ENCODE peak calls at places on chromosomes 3 and 15, in seven cellular contexts. One of them, this sample, is unnamed.

GRCh38 chr3:73018298-73018697 is 21.7 kb downstream of the PPP4R2 start:
- DNase-seq in endothelial cell of umbilical vein: no peak
- DNase-seq in DND-41: no peak
- DNase-seq in fibroblast of lung: no peak
- DNase-seq in body of pancreas: no peak
- DNase-seq in astrocyte: no peak
- DNase-seq in tibial artery: no peak
- DNase-seq in this sample: no peak

GRCh38 chr3:62923092-62923491 is 47.9 kb upstream of the CADPS start:
- DNase-seq in DND-41: no peak
- DNase-seq in fibroblast of lung: peak; percentile 6
- DNase-seq in astrocyte: peak; percentile 35
- DNase-seq in endothelial cell of umbilical vein: no peak
- DNase-seq in tibial artery: no peak
- DNase-seq in body of pancreas: no peak
- DNase-seq in this sample: no peak

GRCh38 chr15:25170113-25170731 is 215.4 kb downstream of the SNRPN start:
- DNase-seq in astrocyte: no peak
- DNase-seq in body of pancreas: peak; percentile 3
- DNase-seq in fibroblast of lung: no peak
- DNase-seq in tibial artery: no peak
- DNase-seq in endothelial cell of umbilical vein: no peak
- DNase-seq in DND-41: no peak
- DNase-seq in this sample: no peak

GRCh38 chr3:134336587-134336986 is 37.7 kb downstream of the AMOTL2 start:
- DNase-seq in endothelial cell of umbilical vein: no peak
- DNase-seq in fibroblast of lung: peak; percentile 83
- DNase-seq in DND-41: no peak
- DNase-seq in tibial artery: peak; percentile 87
- DNase-seq in astrocyte: peak; percentile 79
- DNase-seq in body of pancreas: no peak
- DNase-seq in this sample: no peak

GRCh38 chr3:113912551-113913246 is 35.1 kb upstream of the ZDHHC23 start:
- DNase-seq in endothelial cell of umbilical vein: peak; percentile 66
- DNase-seq in DND-41: peak; percentile 33
- DNase-seq in tibial artery: no peak
- DNase-seq in fibroblast of lung: peak; percentile 71
- DNase-seq in astrocyte: peak; percentile 50
- DNase-seq in body of pancreas: peak; percentile 48
- DNase-seq in this sample: peak; percentile 79

GRCh38 chr3:40550168-40550567 is 25.4 kb downstream of the ZNF621 start:
- DNase-seq in body of pancreas: no peak
- DNase-seq in DND-41: no peak
- DNase-seq in astrocyte: no peak
- DNase-seq in endothelial cell of umbilical vein: no peak
- DNase-seq in fibroblast of lung: peak; percentile 20
- DNase-seq in tibial artery: no peak
- DNase-seq in this sample: no peak

GRCh38 chr3:195870442-195870841 is 37.9 kb downstream of the TNK2 start:
- DNase-seq in astrocyte: no peak
- DNase-seq in tibial artery: peak; percentile 58
- DNase-seq in DND-41: no peak
- DNase-seq in endothelial cell of umbilical vein: no peak
- DNase-seq in body of pancreas: no peak
- DNase-seq in fibroblast of lung: no peak
- DNase-seq in this sample: peak; percentile 66

GRCh38 chr15:38503497-38503896 is 49.6 kb downstream of the FAM98B start:
- DNase-seq in astrocyte: no peak
- DNase-seq in body of pancreas: no peak
- DNase-seq in DND-41: no peak
- DNase-seq in endothelial cell of umbilical vein: no peak
- DNase-seq in tibial artery: no peak
- DNase-seq in fibroblast of lung: no peak
- DNase-seq in this sample: no peak

GRCh38 chr15:57639306-57639705 is 47.6 kb downstream of the MYZAP start:
- DNase-seq in body of pancreas: no peak
- DNase-seq in endothelial cell of umbilical vein: no peak
- DNase-seq in DND-41: no peak
- DNase-seq in fibroblast of lung: no peak
- DNase-seq in tibial artery: no peak
- DNase-seq in astrocyte: no peak
- DNase-seq in this sample: no peak

GRCh38 chr3:170751083-170751893 is 118.7 kb downstream of the RPL22L1 start:
- DNase-seq in astrocyte: peak; percentile 86
- DNase-seq in body of pancreas: peak; percentile 47
- DNase-seq in tibial artery: peak; percentile 88
- DNase-seq in DND-41: no peak
- DNase-seq in fibroblast of lung: peak; percentile 87
- DNase-seq in endothelial cell of umbilical vein: peak; percentile 95
- DNase-seq in this sample: peak; percentile 86

GRCh38 chr15:89307791-89308190 is 26.8 kb downstream of the POLG start:
- DNase-seq in tibial artery: no peak
- DNase-seq in endothelial cell of umbilical vein: no peak
- DNase-seq in DND-41: no peak
- DNase-seq in astrocyte: peak; percentile 58
- DNase-seq in body of pancreas: no peak
- DNase-seq in fibroblast of lung: no peak
- DNase-seq in this sample: peak; percentile 25

GRCh38 chr15:52528465-52529288 is at the start of gene MYO5A:
- DNase-seq in body of pancreas: peak; percentile 55
- DNase-seq in DND-41: peak; percentile 78
- DNase-seq in endothelial cell of umbilical vein: peak; percentile 75
- DNase-seq in tibial artery: peak; percentile 81
- DNase-seq in fibroblast of lung: peak; percentile 70
- DNase-seq in astrocyte: peak; percentile 40
- DNase-seq in this sample: peak; percentile 48

GRCh38 chr15:100942656-100943055 is 23.5 kb downstream of the LRRK1 start:
- DNase-seq in body of pancreas: no peak
- DNase-seq in astrocyte: no peak
- DNase-seq in tibial artery: no peak
- DNase-seq in fibroblast of lung: no peak
- DNase-seq in DND-41: no peak
- DNase-seq in endothelial cell of umbilical vein: no peak
- DNase-seq in this sample: no peak

GRCh38 chr3:16849240-16849639 is 35.5 kb upstream of the PLCL2 start:
- DNase-seq in body of pancreas: peak; percentile 34
- DNase-seq in astrocyte: peak; percentile 73
- DNase-seq in fibroblast of lung: peak; percentile 37
- DNase-seq in DND-41: no peak
- DNase-seq in endothelial cell of umbilical vein: peak; percentile 48
- DNase-seq in tibial artery: no peak
- DNase-seq in this sample: no peak

GRCh38 chr3:36244728-36245127 is 135.6 kb upstream of the STAC start:
- DNase-seq in body of pancreas: no peak
- DNase-seq in endothelial cell of umbilical vein: no peak
- DNase-seq in astrocyte: peak; percentile 60
- DNase-seq in tibial artery: no peak
- DNase-seq in DND-41: no peak
- DNase-seq in fibroblast of lung: no peak
- DNase-seq in this sample: peak; percentile 19

GRCh38 chr3:16366-16765 is 180.2 kb upstream of the CHL1 start:
- DNase-seq in endothelial cell of umbilical vein: no peak
- DNase-seq in tibial artery: no peak
- DNase-seq in DND-41: no peak
- DNase-seq in body of pancreas: no peak
- DNase-seq in fibroblast of lung: no peak
- DNase-seq in astrocyte: no peak
- DNase-seq in this sample: no peak

GRCh38 chr3:46666471-46666845 is 27.0 kb downstream of the ALS2CL start:
- DNase-seq in astrocyte: no peak
- DNase-seq in body of pancreas: peak; percentile 17
- DNase-seq in DND-41: no peak
- DNase-seq in fibroblast of lung: no peak
- DNase-seq in endothelial cell of umbilical vein: no peak
- DNase-seq in tibial artery: no peak
- DNase-seq in this sample: no peak

GRCh38 chr3:48018841-48019240 is 2.6 kb upstream of the MAP4 start:
- DNase-seq in endothelial cell of umbilical vein: no peak
- DNase-seq in DND-41: no peak
- DNase-seq in fibroblast of lung: peak; percentile 62
- DNase-seq in body of pancreas: no peak
- DNase-seq in tibial artery: no peak
- DNase-seq in astrocyte: peak; percentile 65
- DNase-seq in this sample: peak; percentile 81

GRCh38 chr3:68306571-68306970 is 625.8 kb downstream of the TAFA4 start:
- DNase-seq in fibroblast of lung: no peak
- DNase-seq in tibial artery: no peak
- DNase-seq in endothelial cell of umbilical vein: no peak
- DNase-seq in body of pancreas: no peak
- DNase-seq in astrocyte: no peak
- DNase-seq in DND-41: peak; percentile 58
- DNase-seq in this sample: no peak

GRCh38 chr3:196198081-196198675 is 13.0 kb downstream of the ZDHHC19 start:
- DNase-seq in tibial artery: no peak
- DNase-seq in body of pancreas: no peak
- DNase-seq in DND-41: no peak
- DNase-seq in fibroblast of lung: no peak
- DNase-seq in endothelial cell of umbilical vein: no peak
- DNase-seq in astrocyte: no peak
- DNase-seq in this sample: no peak

GRCh38 chr3:122691195-122691594 is 10.6 kb downstream of the PARP14 start:
- DNase-seq in tibial artery: no peak
- DNase-seq in fibroblast of lung: peak; percentile 69
- DNase-seq in endothelial cell of umbilical vein: peak; percentile 10
- DNase-seq in astrocyte: peak; percentile 79
- DNase-seq in body of pancreas: peak; percentile 54
- DNase-seq in DND-41: no peak
- DNase-seq in this sample: no peak

GRCh38 chr3:48709051-48709461 is 8.0 kb downstream of the IP6K2 start:
- DNase-seq in body of pancreas: no peak
- DNase-seq in endothelial cell of umbilical vein: no peak
- DNase-seq in tibial artery: no peak
- DNase-seq in DND-41: no peak
- DNase-seq in fibroblast of lung: no peak
- DNase-seq in astrocyte: peak; percentile 30
- DNase-seq in this sample: peak; percentile 90

GRCh38 chr15:41734079-41734478 is 40.2 kb upstream of the MAPKBP1 start:
- DNase-seq in tibial artery: no peak
- DNase-seq in astrocyte: peak; percentile 25
- DNase-seq in fibroblast of lung: no peak
- DNase-seq in endothelial cell of umbilical vein: no peak
- DNase-seq in DND-41: no peak
- DNase-seq in body of pancreas: no peak
- DNase-seq in this sample: no peak

GRCh38 chr3:138907541-138907940 is 39.4 kb downstream of the FOXL2 start:
- DNase-seq in endothelial cell of umbilical vein: no peak
- DNase-seq in body of pancreas: no peak
- DNase-seq in DND-41: no peak
- DNase-seq in tibial artery: no peak
- DNase-seq in fibroblast of lung: no peak
- DNase-seq in astrocyte: no peak
- DNase-seq in this sample: no peak
- H3K4me1 ChIP-seq in endothelial cell of umbilical vein: no peaks in the 10 kb centered on the region
- H3K4me1 ChIP-seq in body of pancreas: no peaks in the 10 kb centered on the region
- H3K4me1 ChIP-seq in DND-41: no peaks in the 10 kb centered on the region
- H3K4me1 ChIP-seq in tibial artery: no peaks in the 10 kb centered on the region
- H3K4me1 ChIP-seq in fibroblast of lung: no peaks in the 10 kb centered on the region
- H3K4me1 ChIP-seq in astrocyte: no peaks in the 10 kb centered on the region
- H3K4me1 ChIP-seq in this sample: no peaks in the 10 kb centered on the region

DNA sequence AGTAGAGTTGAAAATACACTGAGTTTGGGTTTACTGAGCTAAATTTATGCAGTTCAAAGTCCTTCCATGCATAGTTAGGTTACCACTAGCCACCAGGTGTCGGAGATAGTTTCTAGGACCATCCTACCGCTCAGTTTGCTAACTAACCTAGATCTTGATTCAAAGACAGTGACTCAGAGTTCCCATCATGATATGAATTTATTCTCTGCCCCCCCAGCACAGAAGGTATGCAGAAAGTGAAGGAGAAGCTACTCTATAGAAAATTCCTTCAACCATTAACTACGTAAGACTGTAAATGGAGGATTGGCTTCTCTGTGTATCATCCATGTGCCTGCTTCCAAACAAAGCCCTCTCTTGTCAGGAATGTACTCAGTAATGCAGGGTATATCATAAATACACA is 106.1 kb upstream of the SLC6A6 start:
- DNase-seq in endothelial cell of umbilical vein: no peak
- DNase-seq in astrocyte: no peak
- DNase-seq in fibroblast of lung: no peak
- DNase-seq in tibial artery: no peak
- DNase-seq in body of pancreas: no peak
- DNase-seq in DND-41: no peak
- DNase-seq in this sample: no peak
- H3K27ac ChIP-seq in endothelial cell of umbilical vein: no peak overlapping the region
- H3K27ac ChIP-seq in astrocyte: no peak overlapping the region
- H3K27ac ChIP-seq in fibroblast of lung: no peak overlapping the region
- H3K27ac ChIP-seq in tibial artery: no peak overlapping the region
- H3K27ac ChIP-seq in body of pancreas: no peak overlapping the region
- H3K27ac ChIP-seq in DND-41: no peak overlapping the region
- H3K27ac ChIP-seq in this sample: no peak overlapping the region

DNA sequence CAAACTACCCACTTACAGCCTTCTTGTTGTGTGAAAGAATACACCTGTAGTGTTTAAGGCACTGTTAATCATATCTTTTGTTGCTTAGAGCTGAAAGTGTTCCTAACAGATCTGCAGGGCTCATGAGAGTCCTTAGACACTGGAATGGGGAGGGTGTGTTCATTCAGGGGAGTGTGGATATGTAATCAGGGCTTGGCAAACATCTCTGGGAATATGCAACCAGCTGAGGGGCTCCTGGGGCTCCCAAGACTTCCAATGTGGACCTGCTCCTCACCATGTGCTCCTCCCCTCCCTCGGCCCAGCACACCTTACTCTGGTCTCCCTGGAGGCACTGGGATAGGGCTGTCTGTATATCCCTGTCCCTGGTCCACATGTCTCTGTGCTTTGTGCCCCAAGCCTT is 30.3 kb upstream of the MFSD1 start:
- DNase-seq in body of pancreas: no peak
- DNase-seq in tibial artery: no peak
- DNase-seq in endothelial cell of umbilical vein: no peak
- DNase-seq in DND-41: no peak
- DNase-seq in astrocyte: no peak
- DNase-seq in fibroblast of lung: no peak
- DNase-seq in this sample: no peak
- H3K4me1 ChIP-seq in body of pancreas: peaks cover 20% of the 10 kb centered on the region
- H3K4me1 ChIP-seq in tibial artery: peaks cover 41% of the 10 kb centered on the region
- H3K4me1 ChIP-seq in endothelial cell of umbilical vein: peaks cover 21% of the 10 kb centered on the region
- H3K4me1 ChIP-seq in DND-41: no peaks in the 10 kb centered on the region
- H3K4me1 ChIP-seq in astrocyte: peaks cover 31% of the 10 kb centered on the region
- H3K4me1 ChIP-seq in fibroblast of lung: peaks cover 32% of the 10 kb centered on the region
- H3K4me1 ChIP-seq in this sample: no peaks in the 10 kb centered on the region

GRCh38 chr3:44234674-44235268 is 6.9 kb upstream of the TOPAZ1 start:
- DNase-seq in astrocyte: no peak
- DNase-seq in body of pancreas: no peak
- DNase-seq in tibial artery: no peak
- DNase-seq in fibroblast of lung: no peak
- DNase-seq in DND-41: no peak
- DNase-seq in endothelial cell of umbilical vein: no peak
- DNase-seq in this sample: no peak

GRCh38 chr3:44236485-44236908 is 5.2 kb upstream of the TOPAZ1 start:
- DNase-seq in astrocyte: no peak
- DNase-seq in tibial artery: no peak
- DNase-seq in DND-41: no peak
- DNase-seq in fibroblast of lung: no peak
- DNase-seq in body of pancreas: no peak
- DNase-seq in endothelial cell of umbilical vein: peak; percentile 12
- DNase-seq in this sample: no peak

GRCh38 chr3:44237665-44238064 is 4.0 kb upstream of the TOPAZ1 start:
- DNase-seq in DND-41: no peak
- DNase-seq in endothelial cell of umbilical vein: no peak
- DNase-seq in fibroblast of lung: no peak
- DNase-seq in tibial artery: no peak
- DNase-seq in body of pancreas: no peak
- DNase-seq in astrocyte: no peak
- DNase-seq in this sample: no peak

GRCh38 chr3:44237161-44237560 is 4.5 kb upstream of the TOPAZ1 start:
- DNase-seq in astrocyte: no peak
- DNase-seq in tibial artery: no peak
- DNase-seq in endothelial cell of umbilical vein: peak; percentile 4
- DNase-seq in body of pancreas: no peak
- DNase-seq in fibroblast of lung: no peak
- DNase-seq in DND-41: no peak
- DNase-seq in this sample: no peak

GRCh38 chr3:44235604-44236484 is 5.8 kb upstream of the TOPAZ1 start:
- DNase-seq in tibial artery: peak; percentile 72
- DNase-seq in fibroblast of lung: peak; percentile 87
- DNase-seq in astrocyte: peak; percentile 88
- DNase-seq in body of pancreas: peak; percentile 69
- DNase-seq in DND-41: peak; percentile 63
- DNase-seq in endothelial cell of umbilical vein: peak; percentile 96
- DNase-seq in this sample: peak; percentile 55
- H3K27ac ChIP-seq in tibial artery: no peak overlapping the region
- H3K27ac ChIP-seq in fibroblast of lung: no peak overlapping the region
- H3K27ac ChIP-seq in astrocyte: no peak overlapping the region
- H3K27ac ChIP-seq in body of pancreas: peak overlapping the region; percentile 70
- H3K27ac ChIP-seq in DND-41: no peak overlapping the region
- H3K27ac ChIP-seq in endothelial cell of umbilical vein: peak overlapping the region; percentile 57
- H3K27ac ChIP-seq in this sample: no peak overlapping the region